ENCODE peak calls at places on chromosome 5, in six cellular contexts. C is endothelial cell; N is adipocyte; X is effector CD4-positive, alpha-beta T cell; A is NCI-H1092; F is stimulated activated CD8-positive, alpha-beta memory T cell treated with anti-CD3 and anti-CD28 coated beads, Interleukin-7, amount 100 ng/mL, for 1 hour. O is an unnamed sample.

GRCh38 chr5:79588645-79589044 is 23.6 kb upstream of the TENT2 start:
- DNase-seq in C (no peak), N (no peak), X (no peak), A (no peak), F (no peak), O (no peak)

GRCh38 chr5:79081779-79082178 is 12.2 kb downstream of the BHMT2 start:
- DNase-seq in C (no peak), N (no peak), X (no peak), A (no peak), F (no peak), O (no peak)

GRCh38 chr5:53071738-53072137 is 37.8 kb downstream of the MOCS2 start:
- DNase-seq in C (no peak), N (peak; percentile 73), X (no peak), A (no peak), F (no peak), O (no peak)

GRCh38 chr5:59765446-59765845 is 128.1 kb downstream of the PDE4D start:
- DNase-seq in C (no peak), N (no peak), X (no peak), A (no peak), F (no peak), O (no peak)

GRCh38 chr5:122352331-122352730 is 40.3 kb downstream of the SNCAIP start:
- DNase-seq in C (no peak), N (peak; percentile 60), X (no peak), A (no peak), F (no peak), O (no peak)

GRCh38 chr5:143646961-143647360 is 165.0 kb upstream of the HMHB1 start:
- DNase-seq in C (no peak), N (no peak), X (no peak), A (no peak), F (no peak), O (no peak)

GRCh38 chr5:157109744-157110143 is 900 bp upstream of the HAVCR2 start:
- DNase-seq in C (no peak), N (no peak), X (no peak), A (no peak), F (no peak), O (no peak)

GRCh38 chr5:168415971-168416370 is 70.3 kb upstream of the RARS1 start:
- DNase-seq in C (no peak), N (no peak), X (no peak), A (no peak), F (no peak), O (no peak)

GRCh38 chr5:169751490-169751889 is 114.4 kb downstream of the DOCK2 start:
- DNase-seq in C (no peak), N (no peak), X (no peak), A (no peak), F (no peak), O (no peak)

GRCh38 chr5:172725785-172726184 is 45.2 kb downstream of the DUSP1 start:
- DNase-seq in C (no peak), N (no peak), X (no peak), A (no peak), F (no peak), O (no peak)

GRCh38 chr5:174520420-174521396 is 203.7 kb upstream of the MSX2 start:
- DNase-seq in C (no peak), N (no peak), X (no peak), A (no peak), F (no peak), O (no peak)

GRCh38 chr5:103456476-103456875 is 106.1 kb downstream of the NUDT12 start:
- DNase-seq in C (no peak), N (no peak), X (no peak), A (no peak), F (no peak), O (no peak)

GRCh38 chr5:14721990-14722656 is 57.6 kb downstream of the OTULIN start:
- DNase-seq in C (no peak), N (peak; percentile 15), X (no peak), A (no peak), F (no peak), O (no peak)

GRCh38 chr5:10499776-10500175 is 58.1 kb downstream of the ROPN1L start:
- DNase-seq in C (no peak), N (no peak), X (no peak), A (no peak), F (no peak), O (no peak)

GRCh38 chr5:96175090-96175489 is 213.4 kb upstream of the ELL2 start:
- DNase-seq in C (no peak), N (no peak), X (no peak), A (no peak), F (no peak), O (no peak)

GRCh38 chr5:133147815-133148634 is 96.2 kb downstream of the HSPA4 start:
- DNase-seq in C (no peak), N (no peak), X (no peak), A (no peak), F (no peak), O (no peak)

GRCh38 chr5:87154191-87154590 is 113.5 kb upstream of the RASA1 start:
- DNase-seq in C (no peak), N (no peak), X (no peak), A (no peak), F (no peak), O (no peak)

GRCh38 chr5:31888513-31888912 is 249.6 kb downstream of the PDZD2 start:
- DNase-seq in C (no peak), N (no peak), X (no peak), A (no peak), F (no peak), O (no peak)

GRCh38 chr5:81242906-81243436 is 9.8 kb downstream of the CKMT2 start:
- DNase-seq in C (no peak), N (no peak), X (no peak), A (peak; percentile 48), F (no peak), O (no peak)

GRCh38 chr5:41649659-41650058 is 139.3 kb upstream of the PLCXD3 start:
- DNase-seq in C (no peak), N (no peak), X (no peak), A (no peak), F (no peak), O (no peak)

GRCh38 chr5:6311568-6312501 is 66.5 kb downstream of the MED10 start:
- DNase-seq in C (no peak), N (no peak), X (no peak), A (no peak), F (no peak), O (no peak)

GRCh38 chr5:84249918-84250635 is 134.6 kb downstream of the EDIL3 start:
- DNase-seq in C (peak; percentile 6), N (peak; percentile 60), X (no peak), A (no peak), F (no peak), O (no peak)

GRCh38 chr5:55868846-55869245 is 17.7 kb downstream of the IL31RA start:
- DNase-seq in C (no peak), N (peak; percentile 76), X (no peak), A (no peak), F (no peak), O (no peak)

GRCh38 chr5:112228672-112229071 is 190.4 kb downstream of the EPB41L4A start:
- DNase-seq in C (no peak), N (peak; percentile 75), X (no peak), A (peak; percentile 2), F (no peak), O (no peak)

GRCh38 chr5:113989278-113989912 is 372.5 kb upstream of the KCNN2 start:
- DNase-seq in C (no peak), N (no peak), X (no peak), A (no peak), F (no peak), O (no peak)

GRCh38 chr5:78698218-78698751 is 49.7 kb upstream of the LHFPL2 start:
- DNase-seq in C (no peak), N (peak; percentile 66), X (no peak), A (no peak), F (no peak), O (no peak)

GRCh38 chr5:180470361-180470760 is 23.8 kb upstream of the CNOT6 start:
- DNase-seq in C (no peak), N (no peak), X (no peak), A (no peak), F (no peak), O (no peak)

GRCh38 chr5:115920171-115920725 is 42.0 kb upstream of the LVRN start:
- DNase-seq in C (no peak), N (no peak), X (no peak), A (no peak), F (no peak), O (no peak)

GRCh38 chr5:133249593-133249992 is 197.8 kb downstream of the HSPA4 start:
- DNase-seq in C (no peak), N (no peak), X (no peak), A (no peak), F (no peak), O (no peak)

GRCh38 chr5:142816577-142816976 is 46.4 kb downstream of the ARHGAP26 start:
- DNase-seq in C (no peak), N (peak; percentile 45), X (no peak), A (no peak), F (no peak), O (peak; percentile 18)

GRCh38 chr5:114123654-114124053 is 238.2 kb upstream of the KCNN2 start:
- DNase-seq in C (no peak), N (no peak), X (no peak), A (no peak), F (no peak), O (no peak)

GRCh38 chr5:106392766-106393165 is 1278.0 kb downstream of the EFNA5 start:
- DNase-seq in C (no peak), N (no peak), X (no peak), A (no peak), F (no peak), O (no peak)

O was measured in cerebellar nuclear complex.